ENCODE peak calls at places on chromosomes 16 and 17, in six cellular contexts. D is right lobe of liver, G is fibroblast of lung, E is psoas muscle, C is heart left ventricle, A is Caco-2. B is an unnamed sample.

GRCh38 chr17:17749921-17750320 is 68.7 kb downstream of the RAI1 start:
- DNase-seq in D (no peak), G (peak; percentile 54), E (no peak), C (no peak), A (peak; percentile 66), B (peak; percentile 55)

GRCh38 chr16:88430524-88431446 is 22.3 kb upstream of the ZFPM1 start:
- DNase-seq in D (no peak), G (peak; percentile 22), E (no peak), C (peak; percentile 81), A (no peak), B (peak; percentile 20)

GRCh38 chr17:21466550-21466949 is 90.4 kb downstream of the KCNJ12 start:
- DNase-seq in D (no peak), G (no peak), E (no peak), C (no peak), A (no peak), B (no peak)

GRCh38 chr17:79003661-79004411 is 5.7 kb downstream of the CANT1 start:
- DNase-seq in D (peak; percentile 41), G (no peak), E (no peak), C (no peak), A (peak; percentile 26), B (no peak)

GRCh38 chr17:56756536-56756935 is 77.2 kb downstream of the C17orf67 start:
- DNase-seq in D (no peak), G (peak; percentile 81), E (no peak), C (no peak), A (no peak), B (no peak)

GRCh38 chr16:55597928-55598327 is 31.4 kb downstream of the CAPNS2 start:
- DNase-seq in D (no peak), G (no peak), E (no peak), C (no peak), A (no peak), B (no peak)

GRCh38 chr17:75182319-75182568 is 515 bp downstream of the SUMO2 start:
- DNase-seq in D (peak; percentile 60), G (no peak), E (no peak), C (peak; percentile 60), A (no peak), B (no peak)

GRCh38 chr16:2756288-2757015 is 4.0 kb downstream of the SRRM2 start:
- DNase-seq in D (peak; percentile 42), G (no peak), E (no peak), C (peak; percentile 36), A (no peak), B (no peak)

GRCh38 chr16:81846105-81846504 is 67.0 kb downstream of the PLCG2 start:
- DNase-seq in D (no peak), G (no peak), E (no peak), C (no peak), A (no peak), B (no peak)

GRCh38 chr17:44547625-44548297 is 9.5 kb upstream of the FZD2 start:
- DNase-seq in D (no peak), G (peak; percentile 43), E (no peak), C (no peak), A (no peak), B (peak; percentile 17)

GRCh38 chr16:67194257-67194656 is 2.3 kb downstream of the E2F4 start:
- DNase-seq in D (no peak), G (no peak), E (no peak), C (no peak), A (no peak), B (no peak)

GRCh38 chr17:33521784-33522183 is 228.7 kb upstream of the ASIC2 start:
- DNase-seq in D (no peak), G (no peak), E (no peak), C (no peak), A (no peak), B (no peak)

GRCh38 chr17:4782652-4783051 is 3.5 kb downstream of the VMO1 start:
- DNase-seq in D (no peak), G (no peak), E (peak; percentile 52), C (peak; percentile 71), A (no peak), B (peak; percentile 29)

GRCh38 chr17:9937901-9938300 is 32.8 kb upstream of the RCVRN start:
- DNase-seq in D (no peak), G (peak; percentile 21), E (no peak), C (no peak), A (no peak), B (no peak)

GRCh38 chr16:27228621-27229501 is 25.5 kb downstream of the KDM8 start:
- DNase-seq in D (no peak), G (no peak), E (peak; percentile 88), C (peak; percentile 73), A (no peak), B (peak; percentile 73)

GRCh38 chr16:27231692-27232060 is 28.4 kb downstream of the KDM8 start:
- DNase-seq in D (no peak), G (no peak), E (no peak), C (no peak), A (no peak), B (no peak)

GRCh38 chr16:27232061-27232841 is 28.9 kb downstream of the KDM8 start:
- DNase-seq in D (no peak), G (no peak), E (no peak), C (peak; percentile 37), A (no peak), B (no peak)

GRCh38 chr16:27229891-27230470 is 26.7 kb downstream of the KDM8 start:
- DNase-seq in D (no peak), G (no peak), E (peak; percentile 47), C (peak; percentile 56), A (no peak), B (no peak)

GRCh38 chr16:27230562-27230991 is 27.3 kb downstream of the KDM8 start:
- DNase-seq in D (no peak), G (no peak), E (no peak), C (peak; percentile 74), A (no peak), B (no peak)
- TF ChIP-seq CTCF in D (no peak), G (no peak), E (no peak), C (no peak), A (no peak), B (no peak)

DNA sequence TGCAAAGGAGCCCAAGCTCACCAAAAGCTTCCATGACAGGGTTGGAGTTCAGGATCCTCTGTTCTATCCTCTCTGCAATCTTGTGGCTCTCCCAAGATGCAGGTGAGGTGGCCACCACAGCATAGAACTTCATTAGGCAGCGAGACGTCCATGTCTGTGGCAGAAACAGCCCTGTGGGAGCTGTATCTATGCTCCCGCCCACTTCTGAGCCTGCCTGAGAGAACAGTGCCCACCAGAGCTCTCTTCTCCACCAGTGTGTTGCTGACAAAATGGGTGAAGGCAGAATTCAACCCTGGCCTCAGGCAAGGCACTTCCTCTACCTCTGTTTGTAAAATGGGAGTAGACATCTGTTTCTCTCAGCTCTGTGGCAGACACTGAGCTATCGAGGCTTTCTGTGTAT is 18.8 kb downstream of the MYO19 start:
- DNase-seq in D (no peak), G (no peak), E (no peak), C (no peak), A (no peak), B (no peak)
- H3K36me3 ChIP-seq in D (no peaks in the 10 kb centered on the region), G (peaks cover 7% of the 10 kb centered on the region), E (no peaks in the 10 kb centered on the region), C (peaks cover 16% of the 10 kb centered on the region), A (no peaks in the 10 kb centered on the region), B (no peaks in the 10 kb centered on the region)

DNA sequence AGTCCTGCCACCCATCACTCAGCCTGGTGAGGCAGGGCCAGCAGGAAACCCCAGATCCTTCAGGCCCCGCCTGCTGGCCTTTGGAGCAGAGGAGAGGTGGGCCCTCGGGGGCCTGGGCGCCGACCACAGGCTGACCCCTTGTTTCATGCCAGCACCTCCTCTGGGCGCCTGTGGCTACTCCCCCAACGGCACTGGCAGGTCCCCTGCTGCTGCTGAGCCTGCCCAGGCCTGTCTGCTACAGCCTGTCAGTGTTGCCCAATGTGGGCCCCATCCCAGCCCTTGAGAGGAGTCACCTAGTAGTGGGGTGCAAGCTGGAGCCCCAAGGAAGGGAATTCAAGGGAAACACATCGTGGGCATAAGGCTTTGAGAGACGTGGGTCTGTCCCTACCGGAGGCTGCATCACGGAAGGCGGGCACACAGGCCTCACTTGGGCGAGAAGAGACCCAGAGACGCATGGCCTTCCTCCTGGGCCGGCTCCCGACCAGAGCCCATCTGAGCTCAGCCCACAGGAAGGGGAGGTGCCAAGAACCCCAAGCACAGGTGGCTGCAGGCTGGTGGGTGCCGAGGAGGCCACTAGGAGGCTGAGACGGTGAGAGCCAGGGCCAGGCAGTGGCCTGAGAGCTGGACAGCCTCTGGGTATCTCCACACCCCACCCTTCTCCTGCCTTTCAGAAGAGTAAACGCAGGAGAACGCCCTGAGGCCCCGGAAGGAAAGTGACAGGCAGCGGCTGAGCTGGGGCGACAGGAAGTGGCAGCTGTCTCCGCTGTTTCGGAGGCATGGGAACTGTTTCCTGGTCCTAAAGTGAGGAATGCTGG is 8.1 kb upstream of the FASN start:
- DNase-seq in D (no peak), G (peak; percentile 48), E (peak; percentile 74), C (peak; percentile 77), A (peak; percentile 94), B (peak; percentile 35)
- TF ChIP-seq CTCF in D (no peak), G (peak; percentile 7), E (peak; percentile 15), C (no peak), A (peak; percentile 33), B (peak; percentile 28)

GRCh38 chr17:80034977-80035686 is 540 bp downstream of the TBC1D16 start:
- DNase-seq in D (no peak), G (peak; percentile 42), E (no peak), C (no peak), A (no peak), B (peak; percentile 35)
- H3K36me3 ChIP-seq in D (no peaks in the 10 kb centered on the region), G (no peaks in the 10 kb centered on the region), E (no peaks in the 10 kb centered on the region), C (peaks cover 5% of the 10 kb centered on the region), A (no peaks in the 10 kb centered on the region), B (no peaks in the 10 kb centered on the region)

B was measured in heart right ventricle.